ENCODE peak calls at places on chromosomes 5 and 9, in nine cellular contexts. F, O, H, L, T, M, K, J and N are unnamed samples.

GRCh38 chr5:140855772-140856674 is at the start of gene PCDHA10:
- DNase-seq in F (no peak), O (no peak), H (no peak), L (peak), T (peak), M (peak), K (no peak), J (no peak), N (no peak)

GRCh38 chr5:57779383-57780223 is 297.0 kb upstream of the ACTBL2 start:
- DNase-seq in F (peak), O (no peak), H (peak), L (peak), T (peak), M (peak), K (peak), J (no peak), N (no peak)

GRCh38 chr5:321233-321725 is at the start of gene AHRR:
- DNase-seq in F (peak), O (peak), H (peak), L (peak), T (peak), M (peak), K (no peak), J (peak), N (no peak)

GRCh38 chr5:56328753-56329560 is 95.8 kb upstream of the ANKRD55 start:
- DNase-seq in F (no peak), O (peak), H (peak), L (peak), T (no peak), M (no peak), K (peak), J (no peak), N (no peak)

GRCh38 chr5:18985397-18985796 is 1002.6 kb downstream of the CDH18 start:
- DNase-seq in F (no peak), O (no peak), H (no peak), L (no peak), T (no peak), M (no peak), K (no peak), J (no peak), N (no peak)

GRCh38 chr9:132638240-132638639 is 31.5 kb downstream of the DDX31 start:
- DNase-seq in F (no peak), O (no peak), H (peak), L (peak), T (peak), M (no peak), K (no peak), J (no peak), N (no peak)

GRCh38 chr9:117784996-117785395 is 80.8 kb downstream of the TLR4 start:
- DNase-seq in F (no peak), O (no peak), H (no peak), L (no peak), T (no peak), M (no peak), K (no peak), J (no peak), N (no peak)

GRCh38 chr5:142726188-142726731 is 40.4 kb upstream of the FGF1 start:
- DNase-seq in F (no peak), O (no peak), H (peak), L (peak), T (peak), M (no peak), K (peak), J (no peak), N (peak)

GRCh38 chr5:34622046-34622435 is 34.1 kb upstream of the RAI14 start:
- DNase-seq in F (no peak), O (no peak), H (no peak), L (peak), T (no peak), M (no peak), K (no peak), J (no peak), N (no peak)

GRCh38 chr9:76657265-76657664 is 107.0 kb upstream of the PCA3 start:
- DNase-seq in F (no peak), O (no peak), H (no peak), L (no peak), T (peak), M (no peak), K (no peak), J (no peak), N (no peak)

GRCh38 chr9:115694014-115694413 is 459.6 kb upstream of the PAPPA start:
- DNase-seq in F (peak), O (no peak), H (peak), L (peak), T (peak), M (peak), K (no peak), J (no peak), N (no peak)

GRCh38 chr9:4137755-4138154 is 162.1 kb downstream of the GLIS3 start:
- DNase-seq in F (no peak), O (no peak), H (peak), L (peak), T (peak), M (no peak), K (peak), J (no peak), N (no peak)

GRCh38 chr5:151772868-151773561 is 1.3 kb downstream of the G3BP1 start:
- DNase-seq in F (peak), O (no peak), H (peak), L (peak), T (peak), M (peak), K (peak), J (no peak), N (no peak)

GRCh38 chr9:136902259-136902821 is 16.0 kb downstream of the TRAF2 start:
- DNase-seq in F (no peak), O (peak), H (peak), L (no peak), T (peak), M (peak), K (peak), J (peak), N (peak)

GRCh38 chr9:134341306-134341705 is 15.1 kb downstream of the RXRA start:
- DNase-seq in F (no peak), O (no peak), H (no peak), L (no peak), T (no peak), M (peak), K (no peak), J (no peak), N (no peak)

GRCh38 chr5:171386006-171386671 is 1.5 kb upstream of the NPM1 start:
- DNase-seq in F (no peak), O (no peak), H (no peak), L (no peak), T (no peak), M (no peak), K (no peak), J (no peak), N (no peak)

GRCh38 chr5:37839441-37840035 is 303 bp downstream of the GDNF start:
- DNase-seq in F (peak), O (peak), H (peak), L (peak), T (peak), M (peak), K (no peak), J (no peak), N (no peak)

GRCh38 chr5:178326054-178326715 is 93.6 kb upstream of the PHYKPL start:
- DNase-seq in F (no peak), O (no peak), H (no peak), L (peak), T (no peak), M (no peak), K (no peak), J (peak), N (no peak)

GRCh38 chr9:19174127-19174921 is 47.0 kb upstream of the PLIN2 start:
- DNase-seq in F (peak), O (peak), H (peak), L (peak), T (peak), M (peak), K (peak), J (no peak), N (peak)

GRCh38 chr5:919356-920000 is 26.8 kb downstream of the TRIP13 start:
- DNase-seq in F (no peak), O (no peak), H (no peak), L (no peak), T (no peak), M (no peak), K (no peak), J (no peak), N (no peak)

GRCh38 chr5:71974622-71975021 is 132.7 kb upstream of the MAP1B start:
- DNase-seq in F (no peak), O (no peak), H (peak), L (no peak), T (peak), M (no peak), K (peak), J (no peak), N (no peak)

GRCh38 chr5:171205375-171205774 is 103.7 kb upstream of the TLX3 start:
- DNase-seq in F (no peak), O (no peak), H (no peak), L (no peak), T (no peak), M (no peak), K (no peak), J (no peak), N (no peak)

GRCh38 chr9:682633-683508 is 158.6 kb upstream of the DMRT1 start:
- DNase-seq in F (no peak), O (no peak), H (peak), L (peak), T (peak), M (peak), K (no peak), J (no peak), N (no peak)
- TF ChIP-seq CTCF in F (no peak), O (no peak), H (peak), L (no peak), T (no peak), M (no peak), K (peak), J (no peak), N (no peak)

GRCh38 chr5:106874531-106874930 is 796.2 kb downstream of the EFNA5 start:
- DNase-seq in F (no peak), O (no peak), H (no peak), L (no peak), T (no peak), M (no peak), K (no peak), J (no peak), N (no peak)

GRCh38 chr5:106876665-106877194 is 794.0 kb downstream of the EFNA5 start:
- DNase-seq in F (no peak), O (no peak), H (peak), L (no peak), T (peak), M (peak), K (peak), J (no peak), N (no peak)

GRCh38 chr5:106874974-106875373 is 795.8 kb downstream of the EFNA5 start:
- DNase-seq in F (no peak), O (no peak), H (no peak), L (no peak), T (no peak), M (peak), K (no peak), J (no peak), N (no peak)

GRCh38 chr5:106876298-106876622 is 794.5 kb downstream of the EFNA5 start:
- DNase-seq in F (no peak), O (no peak), H (no peak), L (no peak), T (no peak), M (no peak), K (no peak), J (no peak), N (no peak)

DNA sequence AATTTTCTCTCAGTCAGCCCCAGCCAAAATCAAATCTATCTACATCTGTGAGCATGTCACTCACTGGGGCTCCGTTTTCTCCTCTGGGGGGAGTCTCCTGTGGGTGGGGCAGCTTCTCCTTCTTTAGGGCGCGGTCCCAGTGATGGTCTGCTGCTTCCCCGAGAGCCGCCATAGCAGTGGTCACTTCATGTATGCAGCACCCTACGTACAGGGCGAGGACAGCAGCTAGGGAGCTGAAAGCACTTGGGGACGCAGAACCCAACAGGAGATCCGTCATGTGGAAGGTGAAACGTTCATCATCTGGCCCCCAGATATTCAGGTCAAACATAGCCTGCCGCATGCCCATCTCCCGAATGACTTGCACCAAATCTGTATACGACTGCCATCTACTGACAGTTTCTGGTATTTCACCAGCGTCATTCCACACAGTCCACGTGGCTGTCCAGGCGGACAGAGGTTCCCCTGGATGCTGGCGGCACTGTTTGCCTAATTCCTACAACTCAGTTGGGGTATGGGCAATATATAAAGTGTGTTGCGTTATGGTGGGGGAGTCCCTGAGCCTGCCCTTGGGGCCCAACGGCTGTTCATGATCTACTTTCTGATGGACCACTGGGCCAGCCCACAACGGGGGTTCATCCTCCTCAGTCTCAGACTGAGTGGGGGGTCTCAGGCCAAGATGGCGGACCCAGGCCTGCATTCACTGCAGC is 795.0 kb downstream of the EFNA5 start:
- DNase-seq in F (peak), O (peak), H (peak), L (no peak), T (peak), M (peak), K (no peak), J (no peak), N (no peak)
- TF ChIP-seq CTCF in F (peak), O (peak), H (peak), L (peak), T (peak), M (peak), K (peak), J (peak), N (no peak)

GRCh38 chr9:20462410-20462809 is 159.9 kb downstream of the MLLT3 start:
- DNase-seq in F (no peak), O (no peak), H (no peak), L (no peak), T (no peak), M (no peak), K (no peak), J (no peak), N (no peak)
- TF ChIP-seq CTCF in F (no peak), O (peak), H (no peak), L (no peak), T (peak), M (no peak), K (peak), J (no peak), N (no peak)

GRCh38 chr9:98806394-98807069 is 938 bp upstream of the GALNT12 start:
- DNase-seq in F (no peak), O (no peak), H (peak), L (peak), T (peak), M (no peak), K (no peak), J (no peak), N (no peak)
- TF ChIP-seq CTCF in F (no peak), O (no peak), H (peak), L (no peak), T (peak), M (peak), K (peak), J (peak), N (peak)

GRCh38 chr5:15797116-15797515 is 297.1 kb downstream of the FBXL7 start:
- DNase-seq in F (no peak), O (no peak), H (no peak), L (no peak), T (no peak), M (no peak), K (no peak), J (no peak), N (no peak)

GRCh38 chr5:15796557-15796956 is 296.6 kb downstream of the FBXL7 start:
- DNase-seq in F (no peak), O (no peak), H (no peak), L (no peak), T (no peak), M (no peak), K (no peak), J (no peak), N (no peak)

GRCh38 chr5:15796096-15796495 is 296.1 kb downstream of the FBXL7 start:
- DNase-seq in F (no peak), O (no peak), H (no peak), L (no peak), T (no peak), M (no peak), K (no peak), J (no peak), N (no peak)

GRCh38 chr5:15791859-15792258 is 291.9 kb downstream of the FBXL7 start:
- DNase-seq in F (no peak), O (no peak), H (no peak), L (peak), T (peak), M (no peak), K (no peak), J (no peak), N (no peak)

DNA sequence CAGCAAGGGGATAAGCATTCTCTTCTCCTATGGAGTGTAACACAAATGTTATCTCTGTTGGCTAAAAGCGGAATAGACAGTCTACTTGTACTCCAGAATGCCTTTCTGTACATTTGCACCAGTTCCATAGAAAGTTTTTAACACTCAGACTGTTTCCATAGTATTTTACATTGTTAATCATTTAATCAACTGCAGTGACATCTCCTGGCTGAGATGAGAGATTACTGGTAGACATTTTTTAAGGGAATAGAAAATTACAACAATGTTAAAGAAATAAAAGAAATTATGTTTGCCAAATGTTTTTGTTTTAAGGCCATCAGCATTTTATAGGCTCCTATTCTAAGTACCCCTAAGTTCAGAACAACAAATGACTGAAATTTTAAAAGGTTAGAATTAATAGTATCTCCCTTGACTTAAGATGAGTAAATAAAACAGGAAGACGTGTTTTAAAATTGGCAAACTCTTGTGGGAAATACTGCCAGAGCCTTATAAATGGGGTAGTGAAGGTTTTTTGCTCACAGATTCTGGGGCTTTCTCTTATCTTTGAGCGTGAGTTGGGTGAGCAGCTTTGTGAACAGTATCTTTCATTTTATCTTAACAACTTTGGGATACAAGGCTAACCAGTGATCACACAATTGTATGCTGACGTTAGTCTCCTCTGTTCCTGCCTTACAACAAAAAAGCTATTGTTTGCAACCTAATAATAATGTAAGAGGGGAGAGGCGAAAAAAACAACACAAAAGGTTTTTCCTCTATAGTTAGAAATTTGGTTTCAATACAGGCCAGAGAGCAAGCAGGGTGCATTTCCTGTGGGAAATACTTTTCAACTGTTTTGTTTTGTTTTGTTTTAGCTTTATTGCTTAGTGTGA is 294.4 kb downstream of the FBXL7 start:
- DNase-seq in F (no peak), O (no peak), H (peak), L (peak), T (peak), M (no peak), K (no peak), J (no peak), N (no peak)
- TF ChIP-seq CTCF in F (no peak), O (no peak), H (peak), L (no peak), T (peak), M (no peak), K (peak), J (peak), N (peak)